ENCODE peak calls at places on chromosomes 4 and X, in ten cellular contexts. C is A549, I is K562, W is ovary, T is tibial nerve, M is stomach, L is transverse colon, G is HepG2, H is GM12878, J is upper lobe of left lung. K is an unnamed sample.

GRCh38 chrX:132292753-132293152 is 73.5 kb upstream of the RAP2C start:
- DNase-seq in C (peak; percentile 46), I (peak; percentile 48), W (peak; percentile 20), T (no peak), M (no peak), L (peak; percentile 12), G (peak; percentile 57), H (peak; percentile 19), J (no peak), K (no peak)

GRCh38 chrX:22300130-22300529 is 27.4 kb downstream of the CBLL2 start:
- DNase-seq in C (peak; percentile 5), I (no peak), W (no peak), T (no peak), M (no peak), L (no peak), G (no peak), H (no peak), J (no peak), K (no peak)

GRCh38 chr4:101010987-101011386 is 336.3 kb downstream of the PPP3CA start:
- DNase-seq in C (no peak), I (no peak), W (no peak), T (no peak), M (no peak), L (no peak), G (no peak), H (no peak), J (no peak), K (no peak)

GRCh38 chrX:133608406-133608805 is 193.1 kb upstream of the GPC4 start:
- DNase-seq in C (no peak), I (no peak), W (no peak), T (no peak), M (no peak), L (no peak), G (no peak), H (no peak), J (no peak), K (no peak)

GRCh38 chr4:8772499-8773123 is 99.0 kb downstream of the HMX1 start:
- DNase-seq in C (no peak), I (no peak), W (no peak), T (no peak), M (no peak), L (no peak), G (no peak), H (no peak), J (no peak), K (no peak)

GRCh38 chr4:85114526-85114925 is 148.0 kb upstream of the WDFY3 start:
- DNase-seq in C (no peak), I (no peak), W (no peak), T (no peak), M (no peak), L (no peak), G (no peak), H (no peak), J (no peak), K (no peak)

GRCh38 chr4:20641971-20642370 is 58.3 kb upstream of the PACRGL start:
- DNase-seq in C (no peak), I (no peak), W (no peak), T (no peak), M (no peak), L (no peak), G (no peak), H (no peak), J (no peak), K (no peak)

GRCh38 chrX:84469226-84469625 is 33.0 kb downstream of the HDX start:
- DNase-seq in C (no peak), I (no peak), W (no peak), T (no peak), M (no peak), L (no peak), G (no peak), H (no peak), J (no peak), K (no peak)

GRCh38 chr4:38162240-38162784 is 202.1 kb downstream of the PTTG2 start:
- DNase-seq in C (peak; percentile 76), I (no peak), W (peak; percentile 69), T (no peak), M (peak; percentile 59), L (no peak), G (peak; percentile 96), H (no peak), J (peak; percentile 14), K (no peak)

GRCh38 chr4:177728361-177729152 is 286.3 kb upstream of the AGA start:
- DNase-seq in C (peak; percentile 45), I (peak; percentile 28), W (no peak), T (no peak), M (no peak), L (peak; percentile 32), G (peak; percentile 2), H (no peak), J (peak; percentile 10), K (no peak)

GRCh38 chr4:184472540-184473264 is 1.6 kb downstream of the IRF2 start:
- DNase-seq in C (peak; percentile 70), I (peak; percentile 55), W (peak; percentile 65), T (peak; percentile 47), M (peak; percentile 92), L (peak; percentile 92), G (peak; percentile 71), H (no peak), J (peak; percentile 96), K (peak; percentile 94)

GRCh38 chrX:15366507-15367352 is 17.5 kb downstream of the VEGFD start:
- DNase-seq in C (no peak), I (no peak), W (no peak), T (no peak), M (no peak), L (no peak), G (no peak), H (no peak), J (no peak), K (no peak)

GRCh38 chr4:90118547-90119211 is 8.5 kb upstream of the CCSER1 start:
- DNase-seq in C (no peak), I (no peak), W (no peak), T (no peak), M (no peak), L (no peak), G (no peak), H (no peak), J (no peak), K (no peak)

GRCh38 chr4:61299316-61299715 is 99.2 kb downstream of the ADGRL3 start:
- DNase-seq in C (no peak), I (no peak), W (no peak), T (no peak), M (no peak), L (no peak), G (no peak), H (no peak), J (no peak), K (no peak)
- TF ChIP-seq EP300 in C (no peak), I (no peak), W (no peak), T (no peak), M (no peak), L (no peak), G (no peak), H (no peak), J (no peak), K (no peak)

DNA sequence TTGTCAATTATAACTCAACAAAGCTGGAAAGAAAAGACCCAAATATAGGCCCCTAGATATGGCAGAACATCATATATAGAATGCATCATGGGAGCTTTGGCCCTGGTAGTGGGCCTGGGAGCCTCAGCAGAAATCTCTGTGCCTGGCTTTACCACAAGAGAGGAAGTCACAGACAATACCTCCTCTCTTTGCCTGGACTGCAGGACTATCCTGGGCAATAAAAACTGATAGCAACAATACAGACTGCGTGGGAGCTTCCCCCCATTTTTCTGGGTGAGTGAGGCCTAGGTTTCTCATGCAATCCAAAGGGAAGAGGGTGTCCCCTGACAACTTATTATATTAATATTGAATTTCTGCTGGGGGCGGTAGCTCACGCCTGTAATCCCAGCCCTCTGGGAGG is 64.0 kb upstream of the NFKB1 start:
- DNase-seq in C (no peak), I (no peak), W (no peak), T (no peak), M (no peak), L (no peak), G (no peak), H (no peak), J (no peak), K (no peak)
- TF ChIP-seq EP300 in C (no peak), I (no peak), W (no peak), T (no peak), M (no peak), L (no peak), G (no peak), H (no peak), J (no peak), K (no peak)

GRCh38 chrX:153502796-153503195 is 8.0 kb downstream of the BGN start:
- DNase-seq in C (no peak), I (no peak), W (no peak), T (no peak), M (no peak), L (no peak), G (no peak), H (no peak), J (peak; percentile 50), K (no peak)

GRCh38 chrX:153505361-153505760 is 10.6 kb downstream of the BGN start:
- DNase-seq in C (no peak), I (no peak), W (no peak), T (no peak), M (no peak), L (no peak), G (no peak), H (no peak), J (peak; percentile 19), K (no peak)

GRCh38 chrX:153501530-153501929 is 6.8 kb downstream of the BGN start:
- DNase-seq in C (no peak), I (no peak), W (no peak), T (no peak), M (no peak), L (no peak), G (no peak), H (no peak), J (no peak), K (no peak)

GRCh38 chrX:153502131-153502530 is 7.4 kb downstream of the BGN start:
- DNase-seq in C (no peak), I (no peak), W (no peak), T (no peak), M (no peak), L (no peak), G (no peak), H (no peak), J (peak; percentile 24), K (no peak)

DNA sequence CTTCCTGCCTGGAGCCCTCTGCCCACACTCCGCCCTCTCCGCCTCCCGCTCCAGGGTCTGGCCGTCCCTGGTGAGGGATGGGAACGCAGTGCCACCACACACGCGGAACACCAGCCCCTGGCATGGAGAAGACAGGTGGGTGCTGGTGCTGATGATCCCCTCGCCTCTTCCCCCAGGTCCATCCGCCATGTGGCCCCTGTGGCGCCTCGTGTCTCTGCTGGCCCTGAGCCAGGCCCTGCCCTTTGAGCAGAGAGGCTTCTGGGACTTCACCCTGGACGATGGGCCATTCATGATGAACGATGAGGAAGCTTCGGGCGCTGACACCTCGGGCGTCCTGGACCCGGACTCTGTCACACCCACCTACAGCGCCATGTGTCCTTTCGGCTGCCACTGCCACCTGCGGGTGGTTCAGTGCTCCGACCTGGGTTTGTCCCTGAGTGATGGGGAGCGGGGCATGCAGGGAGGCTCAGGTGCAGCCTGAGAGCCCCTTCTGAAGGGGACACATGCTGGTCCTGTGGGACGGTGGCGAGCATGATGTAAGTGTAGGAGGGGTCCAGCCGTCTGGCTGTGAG is 9.8 kb downstream of the BGN start:
- DNase-seq in C (no peak), I (peak; percentile 11), W (no peak), T (no peak), M (no peak), L (no peak), G (no peak), H (no peak), J (peak; percentile 40), K (no peak)
- TF ChIP-seq EP300 in C (no peak), I (no peak), W (no peak), T (no peak), M (no peak), L (no peak), G (no peak), H (no peak), J (no peak), K (no peak)

GRCh38 chr4:9847971-9848764 is 66.7 kb downstream of the DRD5 start:
- DNase-seq in C (no peak), I (no peak), W (no peak), T (no peak), M (no peak), L (no peak), G (no peak), H (no peak), J (no peak), K (no peak)
- TF ChIP-seq EP300 in C (no peak), I (no peak), W (no peak), T (no peak), M (no peak), L (no peak), G (no peak), H (no peak), J (no peak), K (no peak)

K was measured in esophagus muscularis mucosa.